ENCODE peak calls at places on chromosomes 13 and 19, in six cellular contexts. V, W, D, L, K and C are unnamed samples.
A peak's percentile ranks its signal among the peaks of the same experiment; 100 is the strongest.

GRCh38 chr13:112213467-112214245 is 146.7 kb downstream of the SOX1 start:
- DNase-seq in V (no peak), W (no peak), D (no peak), L (no peak), K (no peak), C (no peak)

GRCh38 chr19:57813919-57814504 is 701 bp downstream of the ZNF552 start:
- DNase-seq in V (no peak), W (no peak), D (peak; percentile 18), L (no peak), K (no peak), C (peak; percentile 65)

GRCh38 chr19:33406521-33407139 is 33.1 kb downstream of the CEBPG start:
- DNase-seq in V (peak; percentile 84), W (peak; percentile 39), D (peak; percentile 88), L (peak; percentile 94), K (no peak), C (peak; percentile 81)

GRCh38 chr19:35081201-35081600 is 34.4 kb upstream of the FXYD3 start:
- DNase-seq in V (no peak), W (no peak), D (no peak), L (no peak), K (no peak), C (no peak)

GRCh38 chr19:4067396-4068057 is 828 bp upstream of the ZBTB7A start:
- DNase-seq in V (peak; percentile 64), W (no peak), D (peak; percentile 75), L (peak; percentile 84), K (no peak), C (no peak)

GRCh38 chr13:104321756-104322155 is 1255.5 kb upstream of the SLC10A2 start:
- DNase-seq in V (no peak), W (no peak), D (no peak), L (no peak), K (no peak), C (no peak)

GRCh38 chr19:738509-739128 is 12.3 kb upstream of the MISP start:
- DNase-seq in V (no peak), W (no peak), D (no peak), L (no peak), K (no peak), C (no peak)

GRCh38 chr19:55306712-55307111 is 18.4 kb downstream of the TMEM150B start:
- DNase-seq in V (no peak), W (no peak), D (no peak), L (no peak), K (no peak), C (no peak)

GRCh38 chr13:20544186-20544914 is 18.7 kb upstream of the CRYL1 start:
- DNase-seq in V (no peak), W (no peak), D (no peak), L (no peak), K (no peak), C (no peak)

GRCh38 chr19:570315-570714 is 2.1 kb upstream of the BSG start:
- DNase-seq in V (no peak), W (no peak), D (peak; percentile 61), L (peak; percentile 73), K (no peak), C (no peak)

GRCh38 chr19:43439183-43440063 is 24.7 kb downstream of the TEX101 start:
- DNase-seq in V (no peak), W (no peak), D (no peak), L (no peak), K (no peak), C (no peak)

GRCh38 chr13:20231839-20232555 is at the start of gene GJB6:
- DNase-seq in V (peak; percentile 82), W (no peak), D (no peak), L (peak; percentile 32), K (no peak), C (peak; percentile 32)

GRCh38 chr13:44498969-44499368 is 77.2 kb downstream of the TSC22D1 start:
- DNase-seq in V (no peak), W (no peak), D (no peak), L (no peak), K (no peak), C (no peak)

GRCh38 chr13:26222523-26223046 is 471 bp upstream of the RNF6 start:
- DNase-seq in V (no peak), W (no peak), D (no peak), L (no peak), K (no peak), C (no peak)

GRCh38 chr19:5921777-5922176 is 7.7 kb downstream of the CAPS start:
- DNase-seq in V (no peak), W (no peak), D (no peak), L (no peak), K (no peak), C (no peak)

GRCh38 chr13:36858285-36858684 is 39.3 kb downstream of the RFXAP start:
- DNase-seq in V (peak; percentile 73), W (peak; percentile 65), D (peak; percentile 11), L (peak; percentile 53), K (no peak), C (peak; percentile 84)

GRCh38 chr13:110275931-110276552 is 30.9 kb downstream of the COL4A1 start:
- DNase-seq in V (no peak), W (no peak), D (no peak), L (no peak), K (no peak), C (no peak)

GRCh38 chr13:95676100-95676774 is 702 bp upstream of the DNAJC3 start:
- DNase-seq in V (no peak), W (peak; percentile 39), D (peak; percentile 10), L (no peak), K (no peak), C (no peak)

GRCh38 chr13:32031025-32031814 is at the start of gene FRY:
- DNase-seq in V (peak; percentile 93), W (peak; percentile 58), D (no peak), L (peak; percentile 81), K (no peak), C (peak; percentile 95)

GRCh38 chr13:64912141-64912540 is 2318.0 kb downstream of the PCDH9 start:
- DNase-seq in V (no peak), W (peak; percentile 83), D (no peak), L (no peak), K (no peak), C (peak; percentile 8)

GRCh38 chr13:46593403-46593802 is 40.4 kb downstream of the LRCH1 start:
- DNase-seq in V (no peak), W (no peak), D (no peak), L (no peak), K (no peak), C (no peak)

GRCh38 chr13:49569993-49570689 is 15.2 kb downstream of the RCBTB1 start:
- DNase-seq in V (no peak), W (no peak), D (no peak), L (peak; percentile 31), K (no peak), C (no peak)

GRCh38 chr13:98504371-98504963 is 72.4 kb downstream of the STK24 start:
- DNase-seq in V (no peak), W (no peak), D (no peak), L (no peak), K (peak; percentile 56), C (no peak)

GRCh38 chr19:42150353-42150752 is 18.1 kb upstream of the POU2F2 start:
- DNase-seq in V (no peak), W (no peak), D (no peak), L (peak; percentile 49), K (no peak), C (no peak)

GRCh38 chr19:7848779-7849457 is 18.9 kb downstream of the EVI5L start:
- DNase-seq in V (no peak), W (no peak), D (no peak), L (no peak), K (no peak), C (no peak)

GRCh38 chr13:78586706-78587105 is 16.6 kb downstream of the POU4F1 start:
- DNase-seq in V (peak; percentile 91), W (no peak), D (peak; percentile 27), L (no peak), K (no peak), C (peak; percentile 91)

GRCh38 chr19:46366620-46367277 is 19.9 kb downstream of the PPP5C start:
- DNase-seq in V (no peak), W (no peak), D (no peak), L (no peak), K (no peak), C (no peak)

GRCh38 chr19:41690801-41691065 is 2.7 kb upstream of the CEACAM7 start:
- DNase-seq in V (no peak), W (no peak), D (no peak), L (no peak), K (no peak), C (no peak)

GRCh38 chr13:106593131-106593530 is 25.2 kb upstream of the ARGLU1 start:
- DNase-seq in V (no peak), W (no peak), D (no peak), L (no peak), K (no peak), C (no peak)

GRCh38 chr13:51714663-51715168 is 89.2 kb downstream of the DHRS12 start:
- DNase-seq in V (no peak), W (peak; percentile 89), D (no peak), L (no peak), K (peak; percentile 78), C (no peak)
- H3K9ac ChIP-seq in V (no peak overlapping the region), W (no peak overlapping the region), D (no peak overlapping the region), L (no peak overlapping the region), K (no peak overlapping the region), C (no peak overlapping the region)

GRCh38 chr13:29510698-29511438 is 84.6 kb downstream of the SLC7A1 start:
- DNase-seq in V (no peak), W (no peak), D (no peak), L (no peak), K (no peak), C (no peak)
- H3K9ac ChIP-seq in V (no peak overlapping the region), W (no peak overlapping the region), D (no peak overlapping the region), L (no peak overlapping the region), K (no peak overlapping the region), C (no peak overlapping the region)

DNA sequence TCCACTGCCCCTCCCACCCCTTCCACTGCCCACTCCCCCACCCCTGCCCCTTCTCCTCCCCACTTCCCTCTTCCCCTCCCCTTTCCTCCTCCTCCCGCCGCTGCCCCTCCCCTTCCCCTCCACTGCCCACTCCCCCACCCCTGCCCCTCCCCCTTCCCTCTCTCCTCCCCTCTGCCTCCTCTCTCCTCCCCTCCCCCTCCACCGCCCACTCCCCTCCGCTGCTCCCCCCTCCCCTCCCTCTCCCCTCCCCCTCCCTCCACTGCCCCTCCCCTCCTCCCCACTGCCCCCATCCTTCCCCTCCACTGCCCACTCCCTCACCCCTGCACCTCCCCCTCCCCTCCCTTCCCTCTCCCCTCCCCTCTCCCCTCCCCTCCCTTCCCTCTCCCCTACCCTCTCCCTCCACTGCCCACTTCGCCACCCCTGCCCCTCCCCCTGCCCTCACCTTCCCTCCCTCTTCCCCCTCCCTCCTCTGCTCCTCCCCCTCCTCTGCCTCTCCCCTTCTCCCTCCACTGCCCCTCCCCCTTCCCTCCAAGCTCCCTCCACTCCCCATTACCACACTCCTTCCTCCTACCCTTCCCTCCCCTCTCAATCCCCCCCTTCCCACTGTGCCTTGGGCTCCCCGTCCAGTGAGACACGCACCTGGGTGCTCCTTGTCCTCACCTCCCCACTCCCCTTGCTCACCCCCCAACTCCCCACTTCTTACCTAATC is 21.9 kb downstream of the ATP8B3 start:
- DNase-seq in V (no peak), W (no peak), D (no peak), L (no peak), K (no peak), C (no peak)
- H3K9ac ChIP-seq in V (no peak overlapping the region), W (no peak overlapping the region), D (no peak overlapping the region), L (no peak overlapping the region), K (no peak overlapping the region), C (no peak overlapping the region)

DNA sequence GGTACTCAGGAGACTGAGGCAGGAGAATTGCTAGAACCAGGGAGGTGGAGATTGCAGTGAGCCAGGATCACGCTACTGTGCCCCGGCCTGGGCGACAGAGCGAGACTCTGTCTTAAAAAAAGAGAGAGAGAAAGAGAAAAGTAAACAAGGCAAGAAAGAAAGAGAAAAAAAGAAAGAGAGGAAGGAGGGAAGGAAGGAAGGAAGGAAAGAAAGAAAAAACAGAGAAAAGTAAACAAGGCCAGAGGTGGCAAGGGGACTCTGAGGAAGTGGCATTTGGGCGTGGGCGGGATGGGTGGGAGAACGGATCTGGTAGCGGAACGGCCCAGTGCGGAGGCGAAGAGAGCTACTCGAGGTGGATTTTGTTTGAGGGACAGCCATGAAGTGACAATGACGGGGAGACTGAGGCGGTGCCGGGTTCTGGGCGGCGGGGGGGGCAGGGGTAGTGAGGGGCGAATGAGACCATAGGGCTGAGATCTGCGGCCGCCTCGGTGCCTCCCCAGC is 7.4 kb upstream of the ARRDC2 start:
- DNase-seq in V (peak; percentile 29), W (no peak), D (no peak), L (no peak), K (no peak), C (no peak)
- H3K9ac ChIP-seq in V (no peak overlapping the region), W (no peak overlapping the region), D (peak overlapping the region; percentile 96), L (no peak overlapping the region), K (no peak overlapping the region), C (no peak overlapping the region)